ENCODE peak calls at places on chromosomes 12 and 14, in seven cellular contexts. E is AG09309, K is uterus, C is HFF-Myc, V is AG04450, G is AG10803, D is HCT116. T is an unnamed sample.

GRCh38 chr14:55688566-55688965 is 108.6 kb downstream of the KTN1 start:
- DNase-seq in D (no peak), V (no peak), C (no peak), E (no peak), K (no peak), G (no peak), T (no peak)

GRCh38 chr12:75977952-75978671 is 53.5 kb downstream of the PHLDA1 start:
- DNase-seq in K (peak), C (peak), E (peak), G (peak), V (peak), D (peak), T (peak)

GRCh38 chr14:69626132-69626500 is 14.7 kb downstream of the SUSD6 start:
- DNase-seq in C (no peak), K (no peak), D (no peak), V (no peak), G (no peak), E (no peak), T (no peak)

GRCh38 chr14:104315169-104315568 is 176.8 kb downstream of the KIF26A start:
- DNase-seq in V (no peak), D (no peak), G (no peak), K (no peak), E (no peak), C (no peak), T (no peak)

GRCh38 chr12:27549801-27550652 is 26.0 kb downstream of the PPFIBP1 start:
- DNase-seq in D (peak), V (peak), K (peak), E (peak), G (peak), C (peak), T (peak)

GRCh38 chr14:50395448-50395847 is 1.2 kb downstream of the CDKL1 start:
- DNase-seq in E (no peak), V (no peak), K (peak), G (peak), C (no peak), D (no peak), T (no peak)

GRCh38 chr12:55816876-55817351 is 610 bp downstream of the SARNP start:
- DNase-seq in G (no peak), D (no peak), K (no peak), E (no peak), V (no peak), C (no peak), T (no peak)

GRCh38 chr12:91894911-91895310 is 250.7 kb downstream of the BTG1 start:
- DNase-seq in V (no peak), K (no peak), G (no peak), E (no peak), D (no peak), C (no peak), T (no peak)

GRCh38 chr12:67890726-67891125 is 98.5 kb upstream of the IFNG-AS1 start:
- DNase-seq in D (no peak), C (no peak), K (no peak), G (no peak), E (no peak), V (no peak), T (no peak)

GRCh38 chr12:76470028-76470939 is 89.3 kb downstream of the OSBPL8 start:
- DNase-seq in E (peak), D (no peak), K (no peak), V (peak), G (peak), C (peak), T (peak)

GRCh38 chr12:32533971-32534590 is 134.7 kb downstream of the FGD4 start:
- DNase-seq in D (peak), K (peak), E (peak), G (peak), C (peak), V (peak), T (peak)

GRCh38 chr14:36827861-36828260 is 166.2 kb downstream of the PAX9 start:
- DNase-seq in K (no peak), D (no peak), G (no peak), V (no peak), C (no peak), E (no peak), T (no peak)

GRCh38 chr12:117686911-117687377 is 281.8 kb downstream of the KSR2 start:
- DNase-seq in E (peak), K (peak), C (peak), G (peak), D (peak), V (no peak), T (peak)

GRCh38 chr12:124032265-124032886 is 59.4 kb downstream of the ZNF664 start:
- DNase-seq in E (no peak), G (peak), C (peak), V (no peak), K (peak), D (peak), T (no peak)

GRCh38 chr14:22438742-22439141 is 150.3 kb downstream of the DAD1 start:
- DNase-seq in G (no peak), C (no peak), E (no peak), K (no peak), D (no peak), V (no peak), T (no peak)

GRCh38 chr12:132908145-132909029 is 21.0 kb upstream of the CHFR start:
- DNase-seq in C (peak), G (peak), D (no peak), V (peak), E (peak), K (peak), T (peak)

GRCh38 chr14:63282997-63283396 is 35.7 kb downstream of the GPHB5 start:
- DNase-seq in K (no peak), C (no peak), D (no peak), E (no peak), G (no peak), V (no peak), T (no peak)

GRCh38 chr14:36229262-36229661 is 52.7 kb upstream of the PTCSC3 start:
- DNase-seq in V (no peak), K (no peak), C (no peak), G (no peak), D (no peak), E (no peak), T (no peak)

GRCh38 chr12:2064078-2064507 is 11.3 kb downstream of the CACNA1C start:
- DNase-seq in G (peak), V (no peak), D (no peak), C (no peak), E (no peak), K (no peak), T (no peak)

GRCh38 chr14:100215330-100215885 is 23.5 kb upstream of the YY1 start:
- DNase-seq in K (no peak), E (no peak), D (no peak), C (no peak), G (no peak), V (no peak), T (no peak)

GRCh38 chr12:69151254-69151751 is 88.1 kb upstream of the CPSF6 start:
- DNase-seq in D (no peak), C (no peak), G (peak), V (no peak), K (no peak), E (peak), T (no peak)

GRCh38 chr14:68669101-68669500 is 123.8 kb downstream of the ZFP36L1 start:
- DNase-seq in V (no peak), D (no peak), G (no peak), C (no peak), K (no peak), E (no peak), T (peak)

GRCh38 chr14:103629503-103630121 is 601 bp downstream of the KLC1 start:
- DNase-seq in V (no peak), C (no peak), D (no peak), G (no peak), E (no peak), K (peak), T (no peak)

GRCh38 chr12:124898200-124898950 is 16.1 kb downstream of the UBC start:
- DNase-seq in D (no peak), G (no peak), C (no peak), K (no peak), V (no peak), E (no peak), T (no peak)

GRCh38 chr12:57845478-57846284 is 848 bp downstream of the CTDSP2 start:
- DNase-seq in K (peak), D (no peak), E (no peak), V (no peak), G (peak), C (no peak), T (no peak)

GRCh38 chr12:9798008-9798619 is 29.2 kb upstream of the KLRF1 start:
- DNase-seq in D (peak), K (no peak), E (no peak), G (peak), V (no peak), C (peak), T (peak)

GRCh38 chr14:82003418-82003817 is 469.8 kb upstream of the SEL1L start:
- DNase-seq in K (no peak), D (no peak), C (no peak), V (no peak), E (no peak), G (no peak), T (peak)

GRCh38 chr12:93979189-93979588 is 169.2 kb upstream of the PLXNC1 start:
- DNase-seq in K (no peak), D (peak), E (peak), G (no peak), C (no peak), V (no peak), T (peak)

GRCh38 chr14:56339855-56340701 is 221.9 kb downstream of the PELI2 start:
- DNase-seq in E (peak), V (peak), D (peak), K (peak), C (peak), G (peak), T (peak)

GRCh38 chr12:124566181-124567034 is 1.0 kb downstream of the NCOR2 start:
- DNase-seq in G (peak), E (no peak), V (peak), C (peak), K (peak), D (peak), T (no peak)

GRCh38 chr12:26723379-26724308 is 109.3 kb downstream of the ITPR2 start:
- DNase-seq in D (no peak), K (no peak), C (no peak), E (no peak), V (no peak), G (peak), T (no peak)

GRCh38 chr12:69272511-69272910 is 33.1 kb downstream of the CPSF6 start:
- DNase-seq in V (no peak), K (no peak), E (no peak), C (no peak), D (no peak), G (no peak), T (no peak)

GRCh38 chr12:87924149-87924548 is 105.1 kb downstream of the C12orf50 start:
- DNase-seq in E (no peak), C (no peak), G (no peak), D (no peak), V (no peak), K (no peak), T (no peak)

GRCh38 chr12:57764662-57765002 is 2.2 kb downstream of the CYP27B1 start:
- DNase-seq in D (no peak), K (no peak), C (no peak), G (no peak), V (no peak), E (no peak), T (no peak)

GRCh38 chr12:122104844-122105243 is 26.3 kb downstream of the MLXIP start:
- DNase-seq in K (no peak), E (no peak), V (no peak), C (no peak), D (no peak), G (no peak), T (no peak)

GRCh38 chr12:21989819-21990412 is 48.7 kb upstream of the ABCC9 start:
- DNase-seq in G (peak), E (peak), K (no peak), D (peak), C (no peak), V (no peak), T (peak)
- TF ChIP-seq CTCF in G (peak), E (peak), K (peak), D (peak), C (peak), V (peak), T (peak)

GRCh38 chr14:39733741-39734140 is 301.5 kb upstream of the FBXO33 start:
- DNase-seq in K (no peak), D (no peak), C (no peak), E (no peak), G (no peak), V (no peak), T (no peak)

GRCh38 chr14:39726563-39726962 is 294.3 kb upstream of the FBXO33 start:
- DNase-seq in K (no peak), V (no peak), G (no peak), C (no peak), E (no peak), D (no peak), T (no peak)

GRCh38 chr14:39734306-39734705 is 302.1 kb upstream of the FBXO33 start:
- DNase-seq in V (no peak), G (no peak), C (no peak), E (no peak), D (no peak), K (no peak), T (no peak)

DNA sequence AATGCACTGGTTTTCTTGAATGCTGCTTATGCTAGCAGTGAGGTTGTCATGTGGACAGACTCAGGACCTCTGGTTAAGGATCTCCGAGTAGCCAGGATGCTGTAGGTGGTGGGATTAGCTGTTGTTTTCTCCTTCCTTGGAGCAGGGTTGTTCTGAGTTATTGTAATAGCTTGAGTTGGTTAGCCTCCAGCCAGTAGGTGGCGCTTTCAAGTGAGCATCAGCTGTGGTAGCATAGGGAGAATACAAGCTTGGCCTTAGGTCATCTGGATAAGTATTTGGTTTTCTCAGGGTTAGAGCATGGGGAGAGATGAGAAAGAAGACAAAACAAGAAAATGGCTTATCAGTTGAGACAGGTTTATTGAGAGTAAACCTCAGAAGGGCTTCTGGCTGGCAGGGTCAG is 299.7 kb upstream of the FBXO33 start:
- DNase-seq in C (no peak), K (no peak), V (no peak), D (peak), E (no peak), G (no peak), T (no peak)
- TF ChIP-seq CTCF in C (no peak), K (no peak), V (no peak), D (no peak), E (no peak), G (no peak), T (peak)

GRCh38 chr14:106044949-106045596 is 518.7 kb downstream of the TMEM121 start:
- DNase-seq in V (no peak), D (peak), C (no peak), G (peak), E (no peak), K (no peak), T (no peak)
- TF ChIP-seq CTCF in V (no peak), D (peak), C (peak), G (peak), E (peak), K (peak), T (no peak)

GRCh38 chr12:72018036-72018435 is 79.4 kb downstream of the TPH2 start:
- DNase-seq in G (no peak), D (no peak), C (no peak), K (no peak), E (no peak), V (no peak), T (no peak)

GRCh38 chr12:72015895-72016294 is 77.2 kb downstream of the TPH2 start:
- DNase-seq in C (no peak), V (no peak), D (no peak), G (no peak), E (no peak), K (no peak), T (no peak)

GRCh38 chr12:72011374-72011773 is 72.7 kb downstream of the TPH2 start:
- DNase-seq in K (no peak), C (no peak), G (peak), E (no peak), V (no peak), D (no peak), T (no peak)

GRCh38 chr12:72012874-72013273 is 74.2 kb downstream of the TPH2 start:
- DNase-seq in K (no peak), E (no peak), G (no peak), D (no peak), C (no peak), V (no peak), T (no peak)

GRCh38 chr12:72017054-72017651 is 78.5 kb downstream of the TPH2 start:
- DNase-seq in K (peak), D (peak), E (peak), G (peak), V (peak), C (peak), T (no peak)
- TF ChIP-seq CTCF in K (peak), D (peak), E (peak), G (peak), V (peak), C (peak), T (peak)

GRCh38 chr14:101350021-101350420 is 211.3 kb upstream of the DIO3 start:
- DNase-seq in V (no peak), E (no peak), C (no peak), G (no peak), D (no peak), K (no peak), T (no peak)
- TF ChIP-seq CTCF in V (no peak), E (no peak), C (no peak), G (no peak), D (no peak), K (no peak), T (no peak)

DNA sequence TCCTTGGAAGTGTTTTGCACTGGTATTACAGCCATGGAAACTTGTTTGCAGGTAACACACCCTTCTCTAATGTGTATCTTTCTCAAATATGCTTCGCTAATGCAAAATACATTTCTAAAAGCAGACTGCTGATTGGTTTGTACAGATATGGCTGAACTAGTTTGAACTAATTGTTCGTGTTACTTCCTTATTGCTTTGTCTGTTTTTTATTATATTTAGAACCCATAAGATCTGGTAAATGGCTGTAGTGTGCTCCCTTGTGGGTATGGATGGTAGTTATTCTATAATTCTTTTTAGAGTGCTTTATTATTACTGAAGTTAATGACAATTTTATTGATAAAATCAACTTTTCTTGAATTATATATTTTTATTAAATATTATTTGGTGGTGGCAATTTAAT is 53.0 kb downstream of the ATF7IP start:
- DNase-seq in G (peak), D (no peak), E (no peak), V (no peak), K (no peak), C (no peak), T (no peak)
- TF ChIP-seq CTCF in G (peak), D (peak), E (peak), V (peak), K (no peak), C (no peak), T (peak)

DNA sequence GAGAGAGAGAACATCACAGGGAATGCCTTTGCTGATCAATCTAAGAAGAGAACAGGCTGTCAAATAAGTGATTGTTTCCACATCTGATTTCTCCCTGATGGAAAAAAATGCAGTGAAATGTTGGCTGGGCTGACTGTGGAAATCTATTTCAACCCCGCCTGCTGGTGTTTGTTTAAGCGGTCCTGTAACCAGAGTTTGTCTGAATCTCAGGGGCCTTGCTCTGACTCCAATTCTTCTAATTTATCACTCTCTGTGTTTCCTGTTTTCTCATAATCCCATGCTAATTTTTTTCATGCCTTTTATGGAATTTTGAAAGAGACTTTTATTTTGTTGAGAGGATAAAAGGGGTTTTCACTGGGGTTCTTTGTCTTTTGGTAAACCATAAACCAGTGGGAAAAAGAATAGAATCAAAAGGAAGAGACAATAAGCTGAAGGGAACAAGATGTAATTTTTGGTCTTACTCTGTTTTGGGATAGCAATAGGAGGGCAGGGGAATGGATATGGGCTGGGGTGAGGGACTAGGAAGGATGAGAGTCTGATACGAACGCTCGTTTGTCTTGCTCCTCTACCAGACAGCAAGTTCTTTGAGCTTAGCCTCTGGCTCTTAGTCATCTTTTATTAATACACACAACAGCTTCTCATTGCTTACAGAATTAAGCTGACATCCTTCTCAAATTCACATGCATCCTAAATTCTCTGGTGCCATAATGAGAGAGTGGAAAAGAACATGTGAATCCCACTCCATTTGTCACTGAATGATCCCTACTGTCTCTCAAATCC is 8.0 kb upstream of the MGP start:
- DNase-seq in D (no peak), G (no peak), E (no peak), V (no peak), C (no peak), K (no peak), T (no peak)
- TF ChIP-seq CTCF in D (no peak), G (no peak), E (no peak), V (peak), C (no peak), K (no peak), T (no peak)

GRCh38 chr12:29152223-29152868 is 3.3 kb downstream of the FAR2 start:
- DNase-seq in G (no peak), K (no peak), E (no peak), D (no peak), V (no peak), C (no peak), T (no peak)
- TF ChIP-seq CTCF in G (no peak), K (no peak), E (no peak), D (no peak), V (no peak), C (no peak), T (no peak)

T was measured in retinal pigment epithelial cell.